ENCODE peak calls at places on chromosomes 12 and 14, in four cellular contexts. X is CD8-positive, alpha-beta T cell; M is naive thymus-derived CD4-positive, alpha-beta T cell; S is upper lobe of left lung. L is an unnamed sample. For H3K4me1, the result is how much of the 10 kb centered on the place peaks cover.

GRCh38 chr12:82973601-82974000 is 286.9 kb downstream of the TMTC2 start:
- DNase-seq in M (no peak), S (no peak), X (no peak), L (no peak)

GRCh38 chr14:21231020-21231652 is 38.1 kb downstream of the HNRNPC start:
- DNase-seq in M (no peak), S (no peak), X (peak), L (no peak)

GRCh38 chr12:116434155-116435065 is 124.8 kb upstream of the MAP1LC3B2 start:
- DNase-seq in S (peak), M (no peak), X (no peak), L (peak)

GRCh38 chr14:78598046-78598652 is 428.0 kb downstream of the NRXN3 start:
- DNase-seq in M (peak), S (peak), X (no peak), L (peak)

GRCh38 chr12:80269953-80270552 is 170.7 kb downstream of the OTOGL start:
- DNase-seq in X (no peak), M (no peak), S (no peak), L (no peak)

GRCh38 chr14:60250318-60251035 is 1.5 kb downstream of the PPM1A start:
- DNase-seq in X (no peak), M (no peak), S (no peak), L (no peak)

GRCh38 chr12:17992002-17992656 is 97.9 kb downstream of the RERGL start:
- DNase-seq in S (no peak), M (no peak), X (no peak), L (peak)

GRCh38 chr12:79674629-79675028 is 16.1 kb downstream of the PAWR start:
- DNase-seq in M (no peak), S (no peak), X (no peak), L (no peak)

GRCh38 chr12:10111451-10111850 is 12.7 kb upstream of the CLEC1A start:
- DNase-seq in X (no peak), M (no peak), S (peak), L (no peak)

GRCh38 chr12:92143280-92143679 is 2.4 kb downstream of the BTG1 start:
- DNase-seq in S (no peak), X (no peak), M (no peak), L (no peak)

GRCh38 chr12:57107456-57107855 is 3.7 kb downstream of the STAT6 start:
- DNase-seq in M (no peak), X (no peak), S (no peak), L (no peak)

GRCh38 chr12:111298583-111299436 is 70.1 kb downstream of the PHETA1 start:
- DNase-seq in S (no peak), M (peak), X (peak), L (peak)

GRCh38 chr14:24300326-24300980 is 803 bp downstream of the NOP9 start:
- DNase-seq in S (no peak), X (no peak), M (no peak), L (no peak)

GRCh38 chr14:30005114-30005698 is 77.6 kb upstream of the PRKD1 start:
- DNase-seq in S (no peak), X (no peak), M (no peak), L (no peak)

GRCh38 chr14:54086780-54087179 is 130.2 kb upstream of the BMP4 start:
- DNase-seq in X (no peak), M (no peak), S (no peak), L (no peak)

GRCh38 chr12:82880442-82880901 is 193.8 kb downstream of the TMTC2 start:
- DNase-seq in M (no peak), S (no peak), X (no peak), L (no peak)

GRCh38 chr14:101827286-101827685 is 65.8 kb downstream of the PPP2R5C start:
- DNase-seq in S (no peak), X (no peak), M (no peak), L (no peak)

GRCh38 chr14:76792422-76792821 is 20.3 kb downstream of the ANGEL1 start:
- DNase-seq in X (no peak), M (no peak), S (no peak), L (no peak)

GRCh38 chr14:22319526-22320352 is 269.3 kb downstream of the DAD1 start:
- DNase-seq in M (no peak), X (peak), S (no peak), L (peak)

GRCh38 chr12:71954040-71954649 is 15.5 kb downstream of the TPH2 start:
- DNase-seq in M (no peak), X (no peak), S (no peak), L (no peak)

GRCh38 chr12:52739963-52740362 is 36.6 kb upstream of the KRT77 start:
- DNase-seq in M (no peak), X (no peak), S (no peak), L (no peak)

GRCh38 chr12:13173012-13173441 is 23.5 kb upstream of the EMP1 start:
- DNase-seq in S (no peak), X (no peak), M (no peak), L (no peak)
- H3K27ac ChIP-seq in S (peak), X (no peak), M (no peak), L (peak)

DNA sequence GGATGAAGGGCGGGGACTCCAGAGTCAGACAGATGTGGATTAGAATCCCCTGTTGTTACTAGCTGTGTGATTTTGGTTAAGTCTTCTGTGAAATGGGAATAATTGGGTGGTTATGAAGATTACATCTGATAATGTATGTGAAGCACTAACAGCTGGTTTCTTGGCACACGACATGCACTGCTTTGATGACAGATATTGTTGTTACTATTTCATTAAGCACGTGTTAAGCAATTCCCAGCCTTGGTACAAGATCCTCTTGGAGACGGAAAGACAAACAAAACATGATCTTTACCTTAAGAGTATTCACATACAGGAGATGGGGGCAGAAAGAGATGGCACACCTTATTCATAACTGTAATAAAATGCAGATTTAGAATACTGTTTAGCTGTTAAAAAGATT is 7.9 kb downstream of the PPFIBP1 start:
- DNase-seq in M (no peak), X (no peak), S (no peak), L (no peak)
- H3K4me1 ChIP-seq in M (under half), X (under half), S (under half), L (under half)

GRCh38 chr12:121980211-121980891 is 41.3 kb upstream of the BCL7A start:
- DNase-seq in S (no peak), M (no peak), X (no peak), L (no peak)

GRCh38 chr12:121981456-121981855 is 40.2 kb upstream of the BCL7A start:
- DNase-seq in X (no peak), M (no peak), S (no peak), L (no peak)

GRCh38 chr12:121983546-121984205 is 38.0 kb upstream of the BCL7A start:
- DNase-seq in S (no peak), X (no peak), M (no peak), L (no peak)

GRCh38 chr12:121980892-121981272 is 40.8 kb upstream of the BCL7A start:
- DNase-seq in S (no peak), X (no peak), M (no peak), L (no peak)

DNA sequence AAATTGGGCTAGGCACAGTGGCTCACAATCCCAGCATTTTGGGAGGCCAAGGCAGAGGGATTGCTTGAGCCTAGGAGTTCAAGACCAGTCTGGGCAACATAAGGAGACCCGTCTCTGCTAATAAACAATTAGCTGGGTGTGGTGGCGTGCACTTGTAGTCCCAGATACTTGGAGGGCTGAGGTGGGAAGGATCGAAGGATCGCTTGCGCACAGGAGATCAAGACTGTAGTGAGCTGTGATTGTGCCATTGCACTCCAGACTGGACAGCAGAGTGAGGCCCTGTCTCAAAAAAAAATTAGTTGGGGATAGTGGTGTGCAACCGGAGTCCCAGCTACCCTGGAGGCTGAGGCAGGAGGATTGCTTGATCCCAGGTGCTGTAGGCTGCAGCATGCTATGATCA is 38.7 kb upstream of the BCL7A start:
- DNase-seq in X (no peak), M (no peak), S (no peak), L (no peak)
- H3K27ac ChIP-seq in X (no peak), M (no peak), S (no peak), L (no peak)

GRCh38 chr14:104977008-104977680 is 1.0 kb downstream of the AHNAK2 start:
- DNase-seq in S (peak), M (no peak), X (no peak), L (no peak)
- H3K4me1 ChIP-seq in S (half or more), M (under half), X (under half), L (half or more)

DNA sequence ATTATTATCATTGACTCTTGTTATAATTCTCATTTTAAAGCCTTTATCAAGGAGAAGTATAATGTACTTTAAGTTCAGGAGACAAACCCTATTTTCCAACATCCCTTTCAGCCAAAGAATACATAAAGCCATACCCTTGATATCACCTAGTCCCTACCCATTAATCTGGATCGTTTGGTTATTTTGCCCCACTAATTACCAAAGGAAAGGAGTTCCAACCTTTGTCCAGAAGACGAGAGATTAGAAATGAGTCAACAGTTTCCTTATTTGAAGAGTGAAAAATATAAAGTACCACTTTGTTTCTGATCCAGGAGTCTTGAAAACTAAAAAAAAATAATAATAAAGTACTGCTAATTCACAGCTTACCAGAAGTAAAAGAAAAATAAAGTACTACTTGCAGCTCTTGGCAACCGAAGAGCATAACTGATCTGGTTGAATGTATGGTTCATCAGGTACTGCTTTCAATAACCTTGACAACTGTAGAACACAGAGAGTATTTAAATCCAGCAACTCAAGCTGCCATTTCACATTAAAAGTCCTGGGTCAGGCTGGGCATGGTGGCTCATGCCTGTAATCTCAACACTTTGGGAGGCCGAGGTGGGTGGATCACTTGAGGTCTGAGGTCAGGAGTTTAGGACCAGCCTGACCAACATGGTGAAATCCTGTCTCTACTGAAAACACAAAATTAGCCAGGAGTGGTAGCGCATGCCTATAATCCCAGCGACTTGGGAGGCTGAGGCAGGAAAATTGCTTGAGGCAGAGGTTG is 33.7 kb downstream of the LIMA1 start:
- DNase-seq in X (no peak), M (no peak), S (no peak), L (no peak)
- H3K27ac ChIP-seq in X (no peak), M (no peak), S (peak), L (peak)

GRCh38 chr14:50804181-50804721 is 26.7 kb downstream of the NIN start:
- DNase-seq in M (no peak), X (no peak), S (no peak), L (no peak)

GRCh38 chr14:50800032-50800431 is 30.9 kb downstream of the NIN start:
- DNase-seq in S (no peak), M (no peak), X (no peak), L (peak)

GRCh38 chr14:50805396-50805795 is 25.6 kb downstream of the NIN start:
- DNase-seq in X (no peak), M (no peak), S (no peak), L (no peak)

GRCh38 chr14:50798048-50798421 is 32.9 kb downstream of the NIN start:
- DNase-seq in M (no peak), S (no peak), X (no peak), L (no peak)

DNA sequence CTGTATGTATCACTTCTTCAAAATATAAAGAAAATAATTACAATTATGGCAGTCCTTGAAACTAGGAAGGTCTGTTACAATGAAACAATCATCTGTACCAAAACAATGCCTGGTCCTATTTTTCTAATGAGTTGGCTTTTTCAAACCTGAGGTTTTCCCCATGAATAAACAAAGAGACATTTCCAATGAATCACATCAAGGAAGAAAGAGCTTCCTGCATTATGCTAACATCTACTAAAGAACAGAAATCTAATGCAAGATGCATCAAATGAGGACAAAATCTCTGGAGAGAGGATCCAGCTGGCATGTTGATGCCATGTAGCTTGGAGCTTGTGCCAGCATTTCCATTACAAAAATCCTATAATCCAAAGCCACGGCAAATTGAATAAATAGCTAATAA is 29.3 kb downstream of the NIN start:
- DNase-seq in X (no peak), S (no peak), M (no peak), L (no peak)
- H3K4me1 ChIP-seq in X (under half), S (under half), M (under half), L (under half)

GRCh38 chr14:68033533-68033932 is 214.0 kb downstream of the RAD51B start:
- DNase-seq in M (no peak), X (no peak), S (no peak), L (no peak)

GRCh38 chr14:68028075-68028474 is 208.5 kb downstream of the RAD51B start:
- DNase-seq in X (no peak), M (no peak), S (no peak), L (no peak)

GRCh38 chr14:68036203-68036602 is 216.6 kb downstream of the RAD51B start:
- DNase-seq in M (no peak), X (no peak), S (no peak), L (no peak)

GRCh38 chr14:68027276-68027675 is 207.7 kb downstream of the RAD51B start:
- DNase-seq in X (no peak), S (no peak), M (no peak), L (no peak)

GRCh38 chr14:68032154-68032553 is 212.6 kb downstream of the RAD51B start:
- DNase-seq in X (no peak), S (no peak), M (no peak), L (no peak)
- H3K27ac ChIP-seq in X (no peak), S (no peak), M (no peak), L (no peak)

GRCh38 chr14:103696027-103696402 is 19.2 kb downstream of the XRCC3 start:
- DNase-seq in S (no peak), X (no peak), M (no peak), L (no peak)
- H3K4me1 ChIP-seq in S (under half), X (under half), M (under half), L (under half)

DNA sequence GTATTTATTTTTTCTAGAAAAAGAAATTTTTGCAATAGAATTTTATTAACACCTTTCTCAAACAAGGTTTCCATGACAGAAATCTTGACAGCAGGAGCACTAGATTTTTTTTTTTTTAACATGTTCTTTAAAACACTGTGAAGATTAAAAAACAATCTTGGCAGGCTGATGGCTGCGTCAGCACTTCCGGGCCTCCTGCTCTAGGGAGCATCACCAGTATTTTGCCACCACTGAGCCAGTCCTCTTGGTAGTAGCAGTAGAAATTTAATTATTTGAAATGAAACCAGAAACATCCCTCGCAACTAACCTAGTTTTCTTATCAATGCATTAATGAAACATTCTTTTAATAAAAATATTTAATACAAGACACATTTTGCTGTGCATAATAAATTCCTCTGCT is 99.6 kb downstream of the APAF1 start:
- DNase-seq in X (no peak), M (no peak), S (no peak), L (no peak)
- H3K27ac ChIP-seq in X (no peak), M (no peak), S (no peak), L (no peak)

DNA sequence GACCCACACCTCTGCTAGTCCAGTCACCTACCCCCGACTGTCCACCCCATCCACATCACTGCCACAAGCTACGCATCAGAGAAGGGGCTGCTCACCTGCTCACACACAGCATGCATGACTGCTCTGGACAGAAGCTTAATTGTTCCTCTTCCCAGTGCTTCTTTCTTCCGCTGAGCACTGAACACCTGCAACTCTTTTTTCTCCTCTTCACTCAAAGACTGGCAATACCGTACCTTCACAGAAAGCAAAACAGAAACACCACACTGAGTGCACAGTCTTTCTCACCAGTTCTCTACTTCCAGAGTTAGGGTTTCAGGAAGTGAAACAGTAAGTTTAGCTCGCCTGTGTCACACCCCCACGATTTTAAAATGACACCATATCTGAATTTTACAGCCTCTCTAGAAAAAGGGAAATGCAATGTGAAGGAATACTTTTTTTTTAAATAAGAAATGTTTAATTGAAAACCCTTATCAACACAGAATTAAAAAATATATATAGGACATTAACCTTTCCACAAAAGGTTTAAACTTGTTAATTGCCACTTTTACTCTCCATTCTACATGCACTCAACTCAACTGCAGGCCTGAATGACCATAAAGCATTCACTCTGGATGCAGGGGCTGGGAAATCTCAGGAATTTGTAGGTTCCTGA is 120.1 kb downstream of the PRICKLE1 start:
- DNase-seq in S (no peak), X (no peak), M (no peak), L (no peak)
- H3K4me1 ChIP-seq in S (under half), X (under half), M (under half), L (under half)